ENCODE peak calls at places on chromosomes 7 and 10, in seven cellular contexts. V is right cardiac atrium; X is CD8-positive, alpha-beta T cell; U is breast epithelium; S is tibial nerve; N is testis; H is prostate gland. Z is an unnamed sample. For H3K9me3, the result is how much of the 10 kb centered on the place peaks cover.

GRCh38 chr10:122475130-122475529 is 13.8 kb downstream of the HTRA1 start:
- DNase-seq in V (peak), X (no peak), U (no peak), S (no peak), N (peak), H (peak), Z (peak)

GRCh38 chr10:127148933-127149220 is 47.5 kb downstream of the INSYN2A start:
- DNase-seq in V (no peak), X (no peak), U (no peak), S (no peak), N (no peak), H (no peak), Z (no peak)

GRCh38 chr7:90830302-90830701 is 234.2 kb downstream of the CDK14 start:
- DNase-seq in V (no peak), X (no peak), U (no peak), S (no peak), N (no peak), H (no peak), Z (no peak)

GRCh38 chr10:93572606-93573005 is 6.1 kb downstream of the FFAR4 start:
- DNase-seq in V (no peak), X (no peak), U (no peak), S (no peak), N (no peak), H (no peak), Z (no peak)

GRCh38 chr7:2203551-2204300 is 29.0 kb downstream of the MAD1L1 start:
- DNase-seq in V (no peak), X (no peak), U (peak), S (no peak), N (no peak), H (no peak), Z (peak)

GRCh38 chr10:73653195-73653594 is 2.6 kb downstream of the SYNPO2L start:
- DNase-seq in V (no peak), X (no peak), U (no peak), S (no peak), N (no peak), H (no peak), Z (peak)

GRCh38 chr10:97851341-97852001 is 1.8 kb downstream of the GOLGA7B start:
- DNase-seq in V (no peak), X (no peak), U (no peak), S (no peak), N (no peak), H (no peak), Z (no peak)

GRCh38 chr7:102992820-102993531 is 80.2 kb downstream of the LRRC17 start:
- DNase-seq in V (no peak), X (no peak), U (no peak), S (no peak), N (no peak), H (no peak), Z (no peak)

GRCh38 chr7:76372984-76373833 is 14.4 kb upstream of the YWHAG start:
- DNase-seq in V (no peak), X (no peak), U (no peak), S (no peak), N (peak), H (no peak), Z (no peak)

GRCh38 chr10:116715396-116715795 is 27.0 kb downstream of the HSPA12A start:
- DNase-seq in V (no peak), X (no peak), U (no peak), S (no peak), N (no peak), H (no peak), Z (no peak)

GRCh38 chr10:9302142-9302746 is 1247.8 kb downstream of the GATA3 start:
- DNase-seq in V (no peak), X (no peak), U (no peak), S (no peak), N (no peak), H (peak), Z (no peak)

GRCh38 chr10:11715815-11716494 is 26.2 kb upstream of the ECHDC3 start:
- DNase-seq in V (no peak), X (no peak), U (peak), S (no peak), N (peak), H (peak), Z (no peak)

GRCh38 chr7:43693687-43694398 is 35.5 kb downstream of the COA1 start:
- DNase-seq in V (no peak), X (no peak), U (no peak), S (no peak), N (no peak), H (no peak), Z (no peak)

GRCh38 chr10:87896216-87896615 is 32.8 kb downstream of the PTEN start:
- DNase-seq in V (no peak), X (no peak), U (no peak), S (no peak), N (no peak), H (no peak), Z (no peak)

GRCh38 chr7:106313456-106313891 is 28.7 kb upstream of the NAMPT start:
- DNase-seq in V (no peak), X (no peak), U (no peak), S (no peak), N (no peak), H (peak), Z (no peak)

GRCh38 chr7:99255463-99255862 is 17.2 kb upstream of the MYH16 start:
- DNase-seq in V (no peak), X (no peak), U (no peak), S (no peak), N (no peak), H (no peak), Z (no peak)

GRCh38 chr10:28248092-28248491 is 54.8 kb downstream of the MPP7 start:
- DNase-seq in V (no peak), X (no peak), U (no peak), S (no peak), N (no peak), H (peak), Z (no peak)

GRCh38 chr7:83655951-83656556 is 7.1 kb upstream of the SEMA3E start:
- DNase-seq in V (no peak), X (no peak), U (no peak), S (no peak), N (peak), H (peak), Z (no peak)

GRCh38 chr10:77513783-77514331 is 123.8 kb downstream of the KCNMA1 start:
- DNase-seq in V (no peak), X (no peak), U (no peak), S (no peak), N (no peak), H (peak), Z (peak)

GRCh38 chr10:70590663-70591416 is 11.7 kb downstream of the PRF1 start:
- DNase-seq in V (no peak), X (no peak), U (no peak), S (no peak), N (peak), H (no peak), Z (no peak)

GRCh38 chr7:2863461-2864066 is 19.5 kb upstream of the GNA12 start:
- DNase-seq in V (peak), X (peak), U (no peak), S (peak), N (peak), H (no peak), Z (peak)

GRCh38 chr10:11547111-11547625 is 64.3 kb downstream of the USP6NL start:
- DNase-seq in V (no peak), X (no peak), U (no peak), S (no peak), N (no peak), H (no peak), Z (no peak)

GRCh38 chr10:84230359-84230758 is 5.0 kb upstream of the LRIT2 start:
- DNase-seq in V (no peak), X (no peak), U (no peak), S (no peak), N (no peak), H (peak), Z (peak)

GRCh38 chr10:7971949-7972348 is 82.5 kb upstream of the GATA3 start:
- DNase-seq in V (no peak), X (no peak), U (no peak), S (no peak), N (no peak), H (no peak), Z (no peak)

GRCh38 chr10:2914741-2915140 is 152.6 kb upstream of the PFKP start:
- DNase-seq in V (no peak), X (no peak), U (no peak), S (no peak), N (no peak), H (no peak), Z (no peak)

GRCh38 chr10:33706191-33706590 is 371.7 kb upstream of the NRP1 start:
- DNase-seq in V (peak), X (no peak), U (no peak), S (no peak), N (no peak), H (no peak), Z (no peak)

GRCh38 chr10:47214520-47214919 is 85.5 kb upstream of the GDF10 start:
- DNase-seq in V (no peak), X (no peak), U (no peak), S (no peak), N (no peak), H (no peak), Z (no peak)

GRCh38 chr7:45659496-45660139 is 85.5 kb downstream of the ADCY1 start:
- DNase-seq in V (no peak), X (no peak), U (no peak), S (no peak), N (no peak), H (peak), Z (peak)
- H3K27ac ChIP-seq in V (no peak), X (no peak), U (no peak), S (no peak), N (no peak), H (no peak), Z (no peak)

GRCh38 chr7:64277630-64278029 is 36.1 kb upstream of the ZNF736 start:
- DNase-seq in V (no peak), X (no peak), U (no peak), S (no peak), N (no peak), H (no peak), Z (no peak)
- H3K9me3 ChIP-seq in V (under half), X (under half), U (under half), S (under half), N (under half), H (under half), Z (under half)

GRCh38 chr10:119867317-119867716 is 5.3 kb downstream of the MCMBP start:
- DNase-seq in V (no peak), X (no peak), U (no peak), S (no peak), N (no peak), H (no peak), Z (no peak)

GRCh38 chr10:119872610-119872859 is at the start of gene MCMBP:
- DNase-seq in V (no peak), X (no peak), U (no peak), S (no peak), N (no peak), H (no peak), Z (no peak)

GRCh38 chr10:119872860-119873671 is 423 bp upstream of the MCMBP start:
- DNase-seq in V (peak), X (peak), U (peak), S (peak), N (peak), H (peak), Z (peak)

GRCh38 chr10:119871881-119872609 is 598 bp downstream of the MCMBP start:
- DNase-seq in V (peak), X (peak), U (peak), S (no peak), N (peak), H (peak), Z (peak)
- H3K27ac ChIP-seq in V (peak), X (peak), U (peak), S (peak), N (peak), H (peak), Z (peak)

GRCh38 chr10:59857921-59858320 is 48.4 kb downstream of the CCDC6 start:
- DNase-seq in V (no peak), X (no peak), U (no peak), S (no peak), N (no peak), H (no peak), Z (no peak)
- H3K9me3 ChIP-seq in V (under half), X (under half), U (under half), S (under half), N (under half), H (under half), Z (under half)

GRCh38 chr7:137957887-137958286 is 44.0 kb downstream of the CREB3L2 start:
- DNase-seq in V (peak), X (no peak), U (no peak), S (no peak), N (no peak), H (no peak), Z (peak)

GRCh38 chr7:137959987-137960386 is 41.9 kb downstream of the CREB3L2 start:
- DNase-seq in V (no peak), X (no peak), U (no peak), S (no peak), N (no peak), H (no peak), Z (no peak)

GRCh38 chr7:137956183-137956582 is 45.7 kb downstream of the CREB3L2 start:
- DNase-seq in V (no peak), X (no peak), U (no peak), S (no peak), N (no peak), H (no peak), Z (no peak)

GRCh38 chr7:137956591-137956990 is 45.3 kb downstream of the CREB3L2 start:
- DNase-seq in V (no peak), X (no peak), U (no peak), S (no peak), N (no peak), H (no peak), Z (no peak)

GRCh38 chr7:137958593-137959431 is 43.1 kb downstream of the CREB3L2 start:
- DNase-seq in V (no peak), X (no peak), U (no peak), S (no peak), N (no peak), H (no peak), Z (no peak)
- H3K27ac ChIP-seq in V (no peak), X (no peak), U (peak), S (peak), N (no peak), H (no peak), Z (peak)

GRCh38 chr7:157745721-157746709 is 409.2 kb downstream of the DNAJB6 start:
- DNase-seq in V (no peak), X (no peak), U (no peak), S (no peak), N (no peak), H (no peak), Z (no peak)
- H3K9me3 ChIP-seq in V (under half), X (under half), U (under half), S (under half), N (under half), H (under half), Z (under half)